ENCODE peak calls at places on chromosomes 12 and 14, in five cellular contexts. Y, Q, K, Z and T are unnamed samples.

GRCh38 chr12:62469704-62470103 is 3.1 kb downstream of the MON2 start:
- DNase-seq in Z (no peak), Q (no peak), K (no peak), Y (no peak), T (no peak)

GRCh38 chr14:104171029-104171697 is 32.8 kb downstream of the KIF26A start:
- DNase-seq in K (no peak), Y (no peak), Q (peak), Z (no peak), T (no peak)

GRCh38 chr14:71591929-71592328 is 340.3 kb upstream of the RGS6 start:
- DNase-seq in Z (peak), Y (no peak), K (no peak), Q (no peak), T (no peak)

GRCh38 chr12:46359667-46360280 is 12.8 kb downstream of the SLC38A2 start:
- DNase-seq in Y (no peak), K (no peak), Z (no peak), Q (no peak), T (no peak)

GRCh38 chr14:67241416-67242362 is at the start of gene PALS1:
- DNase-seq in Y (peak), Q (peak), Z (peak), K (no peak), T (no peak)

GRCh38 chr14:23916446-23916845 is 37.1 kb upstream of the DHRS4 start:
- DNase-seq in K (no peak), Q (no peak), Y (no peak), Z (no peak), T (no peak)

GRCh38 chr12:109737111-109737510 is 23.5 kb downstream of the FAM222A start:
- DNase-seq in K (no peak), Y (no peak), Z (no peak), Q (peak), T (no peak)

GRCh38 chr12:22410497-22410896 is 76.0 kb upstream of the ST8SIA1 start:
- DNase-seq in Y (no peak), K (no peak), Q (no peak), Z (no peak), T (no peak)

GRCh38 chr12:84807249-84807648 is 105.3 kb downstream of the SLC6A15 start:
- DNase-seq in Z (peak), Y (no peak), Q (no peak), K (no peak), T (no peak)

GRCh38 chr12:42918387-42918786 is 328.8 kb upstream of the PRICKLE1 start:
- DNase-seq in K (no peak), Z (no peak), Y (no peak), Q (no peak), T (no peak)

GRCh38 chr12:127389923-127390322 is 877.0 kb upstream of the TMEM132C start:
- DNase-seq in Z (peak), K (no peak), Q (no peak), Y (no peak), T (no peak)

GRCh38 chr12:11433664-11434063 is 38.3 kb upstream of the PRB2 start:
- DNase-seq in Y (no peak), K (no peak), Q (no peak), Z (no peak), T (no peak)

GRCh38 chr14:71730471-71730870 is 201.8 kb upstream of the RGS6 start:
- DNase-seq in Z (peak), Q (no peak), K (no peak), Y (no peak), T (no peak)

DNA sequence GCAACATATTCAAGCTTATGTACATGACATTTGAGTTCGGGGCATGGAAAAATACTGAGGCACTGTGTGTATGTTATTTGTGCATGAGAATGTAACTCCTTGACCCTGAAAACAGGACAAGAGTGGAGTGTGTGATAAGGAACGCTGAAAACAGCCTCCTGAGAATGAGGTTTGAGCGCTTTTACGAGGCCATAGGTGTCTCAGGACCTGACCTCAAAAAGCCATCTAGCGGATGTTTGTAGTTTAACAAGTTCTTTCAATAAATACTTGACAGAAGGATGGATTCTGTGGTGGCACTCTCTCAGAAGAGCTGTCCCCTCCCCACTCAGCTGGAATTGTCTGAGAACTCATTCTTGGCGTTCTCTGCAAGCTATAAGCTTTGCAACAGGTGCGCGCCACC is 350.5 kb upstream of the TMTC1 start:
- DNase-seq in Z (no peak), K (no peak), Q (no peak), Y (no peak), T (no peak)
- TF ChIP-seq CTCF in Z (no peak), K (no peak), Q (no peak), Y (no peak), T (no peak)

GRCh38 chr14:64763801-64764511 is 59.7 kb downstream of the PLEKHG3 start:
- DNase-seq in Y (no peak), Z (peak), K (no peak), Q (no peak), T (no peak)
- TF ChIP-seq CTCF in Y (no peak), Z (peak), K (no peak), Q (no peak), T (no peak)

GRCh38 chr14:96698846-96699543 is 98.2 kb upstream of the VRK1 start:
- DNase-seq in Z (no peak), K (peak), Q (no peak), Y (no peak), T (no peak)
- TF ChIP-seq CTCF in Z (no peak), K (no peak), Q (no peak), Y (no peak), T (peak)

GRCh38 chr14:54362759-54363437 is 33.9 kb upstream of the CDKN3 start:
- DNase-seq in Z (no peak), Y (no peak), Q (no peak), K (no peak), T (no peak)

GRCh38 chr14:54364555-54365415 is 32.0 kb upstream of the CDKN3 start:
- DNase-seq in Y (no peak), K (no peak), Q (no peak), Z (peak), T (no peak)

GRCh38 chr14:54369343-54369742 is 27.5 kb upstream of the CDKN3 start:
- DNase-seq in Q (no peak), K (no peak), Y (no peak), Z (no peak), T (no peak)

GRCh38 chr14:54370323-54371125 is 26.3 kb upstream of the CDKN3 start:
- DNase-seq in Y (no peak), Z (no peak), K (no peak), Q (no peak), T (no peak)

DNA sequence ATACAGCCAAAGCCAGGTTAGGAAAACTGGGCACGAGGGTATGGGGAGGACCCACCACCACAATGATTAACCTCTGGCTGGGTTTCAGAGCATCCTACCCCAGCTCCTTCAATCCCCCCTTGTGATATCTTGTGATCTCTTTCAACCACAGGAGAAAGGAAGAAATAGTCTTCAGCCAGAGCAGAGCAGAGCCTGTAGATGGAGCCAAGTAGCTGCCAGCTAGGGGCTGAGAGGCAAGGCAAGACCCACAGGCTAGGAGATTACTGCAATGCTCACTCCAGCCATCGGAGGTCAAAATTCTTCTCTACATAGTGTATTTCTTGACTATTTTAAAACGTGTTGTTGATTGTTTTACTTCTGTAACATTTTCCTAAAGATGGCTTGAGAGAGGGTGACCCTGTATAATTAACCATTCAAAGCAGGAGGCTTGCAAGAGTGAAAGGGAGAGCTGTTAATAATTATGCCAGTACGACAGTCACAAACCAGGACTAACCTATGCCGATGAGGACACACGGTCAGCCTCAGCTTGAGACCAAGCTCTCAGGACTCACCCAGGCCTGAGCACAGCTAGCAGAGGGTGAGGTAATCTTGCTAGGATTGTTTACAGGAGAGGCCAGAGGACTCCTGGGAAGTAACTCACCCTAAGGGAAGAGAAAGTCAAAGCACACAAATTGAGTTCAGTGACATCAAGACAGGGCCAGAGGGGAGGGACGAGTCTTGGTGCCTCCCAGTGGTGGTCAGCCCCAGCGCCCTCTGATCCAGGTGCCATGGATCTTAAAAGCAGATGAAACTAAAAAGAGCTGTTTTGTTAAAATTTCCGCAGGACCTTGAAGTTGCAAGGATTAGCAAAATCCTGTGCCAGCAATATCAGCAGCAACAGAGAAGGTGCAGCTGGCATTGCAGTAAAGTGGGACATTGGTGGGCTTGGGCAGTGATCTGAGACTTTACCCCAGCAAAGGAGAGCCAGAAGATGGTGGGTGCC is 29.8 kb upstream of the CDKN3 start:
- DNase-seq in Y (no peak), K (peak), Z (peak), Q (no peak), T (no peak)
- TF ChIP-seq CTCF in Y (no peak), K (peak), Z (peak), Q (peak), T (peak)

GRCh38 chr12:108562348-108563134 is at the start of gene ISCU:
- DNase-seq in K (peak), Z (peak), Y (peak), Q (peak), T (peak)
- TF ChIP-seq CTCF in K (no peak), Z (no peak), Y (no peak), Q (no peak), T (no peak)

GRCh38 chr14:35385042-35385839 is 19.3 kb downstream of the NFKBIA start:
- DNase-seq in K (no peak), Y (peak), Q (peak), Z (peak), T (no peak)
- TF ChIP-seq CTCF in K (no peak), Y (no peak), Q (no peak), Z (no peak), T (no peak)

DNA sequence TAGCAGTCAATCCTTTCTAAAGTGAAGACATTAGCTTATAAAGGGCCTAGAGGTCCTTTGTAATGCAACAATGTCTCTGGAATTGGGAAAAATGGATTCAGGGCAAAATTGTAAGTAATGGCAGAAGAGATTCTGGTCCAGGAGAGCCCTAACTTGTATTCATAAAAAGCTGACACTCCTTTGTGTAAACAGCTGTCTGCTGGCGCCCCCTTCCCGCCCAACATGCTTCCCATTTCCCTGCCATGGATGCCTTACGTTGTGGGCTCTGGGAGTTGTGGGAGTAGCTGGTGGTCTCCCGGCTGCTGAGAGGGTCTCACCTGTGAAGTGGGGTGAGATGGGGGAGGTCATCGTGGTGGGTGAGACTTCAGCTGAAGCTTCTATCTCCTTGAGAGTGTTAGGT is 2.3 kb downstream of the ACRBP start:
- DNase-seq in Y (no peak), Q (no peak), K (no peak), Z (no peak), T (no peak)
- TF ChIP-seq CTCF in Y (no peak), Q (no peak), K (no peak), Z (no peak), T (peak)

DNA sequence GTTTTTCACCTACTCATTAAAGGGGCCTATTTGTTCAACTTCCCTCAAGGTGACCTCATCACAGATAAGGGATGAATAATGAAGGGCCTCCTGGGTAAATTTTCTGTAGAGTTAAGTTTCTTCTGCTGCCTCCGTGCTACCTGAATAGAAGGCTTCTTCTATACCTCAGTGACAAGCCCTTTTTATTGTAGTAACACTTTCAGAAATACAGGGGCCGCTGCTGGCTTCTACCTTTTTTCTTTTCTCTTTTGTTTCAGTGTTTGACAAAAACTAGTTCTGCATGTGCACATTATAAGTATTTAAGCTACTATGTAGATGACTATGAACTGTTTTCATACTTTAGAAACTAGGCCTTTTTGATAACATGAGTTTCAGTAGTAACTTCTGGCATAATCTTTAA is 207.0 kb downstream of the NAV3 start:
- DNase-seq in Y (no peak), Z (no peak), K (no peak), Q (no peak), T (no peak)
- TF ChIP-seq CTCF in Y (no peak), Z (no peak), K (no peak), Q (no peak), T (no peak)